ENCODE peak calls at places on chromosomes 7 and 10, in six cellular contexts. I, C, B, Z, L and Q are unnamed samples.

GRCh38 chr7:46764100-46764941 is 817.6 kb downstream of the TNS3 start:
- DNase-seq in I (peak; percentile 88), C (no peak), B (no peak), Z (peak; percentile 72), L (no peak), Q (no peak)

GRCh38 chr7:51229620-51230323 is 86.8 kb downstream of the COBL start:
- DNase-seq in I (no peak), C (no peak), B (no peak), Z (no peak), L (no peak), Q (no peak)

GRCh38 chr7:8295638-8296361 is 33.8 kb upstream of the ICA1 start:
- DNase-seq in I (peak; percentile 89), C (no peak), B (peak; percentile 80), Z (no peak), L (no peak), Q (no peak)

GRCh38 chr10:120941468-120941867 is 90.3 kb downstream of the WDR11 start:
- DNase-seq in I (no peak), C (no peak), B (no peak), Z (no peak), L (no peak), Q (no peak)

GRCh38 chr10:132192076-132192975 is 5.6 kb downstream of the DPYSL4 start:
- DNase-seq in I (no peak), C (no peak), B (no peak), Z (no peak), L (no peak), Q (no peak)

GRCh38 chr10:28806951-28807759 is 129.8 kb downstream of the BAMBI start:
- DNase-seq in I (no peak), C (no peak), B (no peak), Z (no peak), L (peak; percentile 47), Q (no peak)

GRCh38 chr7:2660359-2661095 is 27.5 kb upstream of the AMZ1 start:
- DNase-seq in I (no peak), C (peak; percentile 69), B (no peak), Z (no peak), L (peak; percentile 31), Q (no peak)

GRCh38 chr10:90204956-90205695 is 503.7 kb downstream of the KIF20B start:
- DNase-seq in I (no peak), C (no peak), B (no peak), Z (no peak), L (no peak), Q (no peak)

GRCh38 chr7:151125459-151125834 is 39.2 kb downstream of the AGAP3 start:
- DNase-seq in I (no peak), C (no peak), B (no peak), Z (no peak), L (no peak), Q (no peak)

GRCh38 chr10:106384541-106384940 is 780.0 kb downstream of the SORCS1 start:
- DNase-seq in I (no peak), C (no peak), B (no peak), Z (no peak), L (no peak), Q (no peak)

GRCh38 chr7:148161771-148162170 is 428.8 kb upstream of the C7orf33 start:
- DNase-seq in I (no peak), C (no peak), B (no peak), Z (no peak), L (no peak), Q (no peak)

DNA sequence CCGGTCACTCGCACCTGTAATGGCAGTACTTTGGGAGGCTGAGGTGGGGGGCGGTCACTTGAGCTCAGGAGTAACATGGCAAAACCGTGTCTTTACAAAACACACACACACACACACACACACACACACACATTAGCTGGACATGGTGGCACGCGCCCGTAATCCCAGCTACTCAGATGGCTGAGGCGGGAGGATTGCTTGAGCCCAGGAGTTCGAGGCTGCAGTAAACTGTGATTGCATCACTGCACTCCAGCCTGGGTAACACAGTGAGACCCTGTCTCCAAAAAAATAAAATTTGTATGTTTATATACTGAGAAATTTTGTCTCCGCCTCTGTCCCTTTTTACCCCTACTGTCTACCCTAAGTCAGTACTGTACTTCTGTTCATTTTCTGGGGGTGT is 86.6 kb downstream of the CUX1 start:
- DNase-seq in I (no peak), C (no peak), B (no peak), Z (no peak), L (no peak), Q (no peak)
- TF ChIP-seq EP300 in I (no peak), C (no peak), B (no peak), Z (no peak), L (no peak), Q (no peak)

GRCh38 chr7:56537477-56537876 is 421.3 kb upstream of the NUPR2 start:
- DNase-seq in I (no peak), C (no peak), B (no peak), Z (no peak), L (no peak), Q (no peak)
- H3K9me3 ChIP-seq in I (peaks cover 5% of the 10 kb centered on the region), C (peaks cover 29% of the 10 kb centered on the region), B (peaks cover 97% of the 10 kb centered on the region), Z (peaks cover 27% of the 10 kb centered on the region), L (no peaks in the 10 kb centered on the region), Q (peaks cover 8% of the 10 kb centered on the region)

DNA sequence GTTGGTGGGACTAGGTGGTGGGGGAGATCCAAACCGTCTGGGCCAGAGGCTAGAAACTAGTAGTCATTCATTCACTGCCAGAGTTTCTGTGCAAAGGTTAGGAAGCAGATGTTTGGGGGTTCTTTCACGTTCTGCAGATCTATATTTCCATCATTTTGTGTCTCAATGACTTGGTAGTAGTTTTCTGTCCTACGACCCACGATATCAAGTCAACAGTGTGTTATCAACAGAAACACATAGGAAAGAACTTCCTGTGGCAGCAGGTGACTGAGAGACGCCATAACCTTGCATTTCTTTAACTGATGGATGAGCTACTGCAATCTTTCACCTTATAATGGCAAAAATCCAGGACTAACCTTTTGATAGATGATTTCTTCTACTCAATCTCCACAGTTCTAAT is 1.8 kb downstream of the CEP55 start:
- DNase-seq in I (no peak), C (no peak), B (no peak), Z (no peak), L (no peak), Q (no peak)
- H3K4me1 ChIP-seq in I (peaks cover 24% of the 10 kb centered on the region), C (peaks cover 15% of the 10 kb centered on the region), B (peaks cover 35% of the 10 kb centered on the region), Z (peaks cover 9% of the 10 kb centered on the region), L (peaks cover 2% of the 10 kb centered on the region), Q (peaks cover 13% of the 10 kb centered on the region)

GRCh38 chr7:111104710-111105109 is 13.8 kb downstream of the LRRN3 start:
- DNase-seq in I (no peak), C (no peak), B (no peak), Z (no peak), L (no peak), Q (no peak)

GRCh38 chr7:111103678-111104274 is 12.8 kb downstream of the LRRN3 start:
- DNase-seq in I (no peak), C (no peak), B (no peak), Z (no peak), L (no peak), Q (no peak)

GRCh38 chr7:111098926-111099250 is 8.0 kb downstream of the LRRN3 start:
- DNase-seq in I (no peak), C (no peak), B (no peak), Z (no peak), L (no peak), Q (no peak)

GRCh38 chr7:111103136-111103535 is 12.2 kb downstream of the LRRN3 start:
- DNase-seq in I (no peak), C (no peak), B (no peak), Z (no peak), L (no peak), Q (no peak)

DNA sequence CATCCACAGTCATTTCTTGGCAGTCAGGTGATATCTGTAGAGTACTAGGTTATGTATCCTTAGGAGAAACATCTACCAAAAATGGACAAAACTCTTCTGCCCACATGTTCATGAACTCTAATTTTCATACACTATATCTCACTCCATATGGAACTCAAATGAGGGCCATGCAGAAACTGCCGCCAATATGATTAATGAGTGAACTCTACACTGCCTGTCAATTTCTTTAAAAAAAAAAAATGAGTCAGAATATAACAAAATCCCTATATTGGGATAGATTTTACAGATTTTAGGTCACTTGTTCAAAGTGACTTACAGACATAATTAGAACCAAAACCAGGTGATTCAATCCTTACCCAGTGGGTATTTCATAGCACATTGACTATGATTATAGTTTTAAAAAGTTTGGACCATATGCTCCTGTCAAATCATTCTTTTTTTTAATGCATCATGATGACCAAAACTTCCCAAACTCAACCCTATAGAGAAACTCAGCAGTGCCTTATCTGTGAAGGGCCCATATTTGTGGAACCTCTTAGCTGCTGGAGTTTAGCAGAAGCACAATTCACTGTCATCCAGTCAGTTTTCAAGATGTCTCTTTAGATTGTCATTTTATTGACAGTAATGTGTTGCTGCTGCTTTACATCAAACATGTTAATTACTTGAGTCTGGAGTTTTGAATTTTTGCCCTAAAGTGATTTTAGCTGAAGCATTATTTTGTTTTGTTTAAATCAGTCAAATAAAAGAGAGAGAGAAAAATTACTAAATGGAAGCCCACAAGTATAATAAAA is 11.1 kb downstream of the LRRN3 start:
- DNase-seq in I (no peak), C (no peak), B (no peak), Z (no peak), L (no peak), Q (no peak)
- TF ChIP-seq EP300 in I (no peak), C (no peak), B (no peak), Z (no peak), L (no peak), Q (no peak)

GRCh38 chr7:64035388-64035787 is 9.8 kb upstream of the ZNF727 start:
- DNase-seq in I (no peak), C (no peak), B (no peak), Z (no peak), L (no peak), Q (no peak)
- H3K9me3 ChIP-seq in I (peaks cover 10% of the 10 kb centered on the region), C (peaks cover 35% of the 10 kb centered on the region), B (peaks cover 94% of the 10 kb centered on the region), Z (peaks cover 41% of the 10 kb centered on the region), L (no peaks in the 10 kb centered on the region), Q (peaks cover 61% of the 10 kb centered on the region)

GRCh38 chr10:100004805-100005510 is 4.8 kb downstream of the DNMBP start:
- DNase-seq in I (no peak), C (no peak), B (no peak), Z (no peak), L (no peak), Q (no peak)
- H3K4me1 ChIP-seq in I (peaks cover 49% of the 10 kb centered on the region), C (peaks cover 50% of the 10 kb centered on the region), B (peaks cover 41% of the 10 kb centered on the region), Z (peaks cover 70% of the 10 kb centered on the region), L (peaks cover 13% of the 10 kb centered on the region), Q (peaks cover 47% of the 10 kb centered on the region)

GRCh38 chr10:95391570-95392249 is 100.9 kb upstream of the PDLIM1 start:
- DNase-seq in I (peak; percentile 23), C (no peak), B (no peak), Z (no peak), L (no peak), Q (no peak)

GRCh38 chr10:95392250-95392584 is 101.4 kb upstream of the PDLIM1 start:
- DNase-seq in I (no peak), C (no peak), B (no peak), Z (no peak), L (no peak), Q (no peak)

GRCh38 chr10:95394161-95394880 is 103.5 kb upstream of the PDLIM1 start:
- DNase-seq in I (peak; percentile 19), C (no peak), B (peak; percentile 20), Z (no peak), L (no peak), Q (no peak)

GRCh38 chr10:95391164-95391563 is 100.4 kb upstream of the PDLIM1 start:
- DNase-seq in I (no peak), C (no peak), B (no peak), Z (no peak), L (no peak), Q (no peak)

GRCh38 chr10:95392711-95393164 is 101.9 kb upstream of the PDLIM1 start:
- DNase-seq in I (no peak), C (no peak), B (no peak), Z (no peak), L (no peak), Q (no peak)
- TF ChIP-seq EP300 in I (no peak), C (no peak), B (no peak), Z (no peak), L (no peak), Q (no peak)